ENCODE peak calls at places on chromosome 16, in ten cellular contexts. One of them, this sample, is unnamed.
A peak's percentile ranks its signal among the peaks of the same experiment; 100 is the strongest.

GRCh38 chr16:57262841-57263584 is 18.0 kb downstream of the ARL2BP start:
- DNase-seq in naive thymus-derived CD4-positive, alpha-beta T cell: no peak
- DNase-seq in CD4-positive, alpha-beta memory T cell: no peak
- DNase-seq in CD4-positive, CD25-positive, alpha-beta regulatory T cell: no peak
- DNase-seq in uterus: no peak
- DNase-seq in lower lobe of right lung: peak; percentile 47
- DNase-seq in A549: no peak
- DNase-seq in OCI-LY7: no peak
- DNase-seq in heart left ventricle: no peak
- DNase-seq in psoas muscle: no peak
- DNase-seq in this sample: peak; percentile 55

GRCh38 chr16:22813223-22813945 is 578 bp upstream of the HS3ST2 start:
- DNase-seq in psoas muscle: peak; percentile 30
- DNase-seq in heart left ventricle: peak; percentile 50
- DNase-seq in CD4-positive, alpha-beta memory T cell: no peak
- DNase-seq in OCI-LY7: no peak
- DNase-seq in CD4-positive, CD25-positive, alpha-beta regulatory T cell: peak; percentile 17
- DNase-seq in naive thymus-derived CD4-positive, alpha-beta T cell: no peak
- DNase-seq in A549: no peak
- DNase-seq in lower lobe of right lung: peak; percentile 51
- DNase-seq in uterus: no peak
- DNase-seq in this sample: peak; percentile 76

GRCh38 chr16:6602401-6602800 is 730.2 kb upstream of the RBFOX1 start:
- DNase-seq in A549: no peak
- DNase-seq in naive thymus-derived CD4-positive, alpha-beta T cell: no peak
- DNase-seq in OCI-LY7: no peak
- DNase-seq in CD4-positive, alpha-beta memory T cell: no peak
- DNase-seq in psoas muscle: no peak
- DNase-seq in CD4-positive, CD25-positive, alpha-beta regulatory T cell: no peak
- DNase-seq in lower lobe of right lung: no peak
- DNase-seq in uterus: no peak
- DNase-seq in heart left ventricle: no peak
- DNase-seq in this sample: no peak

GRCh38 chr16:74768239-74768638 is 6.4 kb downstream of the FA2H start:
- DNase-seq in CD4-positive, CD25-positive, alpha-beta regulatory T cell: no peak
- DNase-seq in OCI-LY7: no peak
- DNase-seq in heart left ventricle: no peak
- DNase-seq in psoas muscle: no peak
- DNase-seq in lower lobe of right lung: no peak
- DNase-seq in CD4-positive, alpha-beta memory T cell: no peak
- DNase-seq in naive thymus-derived CD4-positive, alpha-beta T cell: no peak
- DNase-seq in A549: no peak
- DNase-seq in uterus: no peak
- DNase-seq in this sample: no peak

GRCh38 chr16:67017451-67017750 is 11.5 kb upstream of the CBFB start:
- DNase-seq in A549: no peak
- DNase-seq in lower lobe of right lung: no peak
- DNase-seq in uterus: no peak
- DNase-seq in psoas muscle: no peak
- DNase-seq in CD4-positive, alpha-beta memory T cell: no peak
- DNase-seq in naive thymus-derived CD4-positive, alpha-beta T cell: no peak
- DNase-seq in heart left ventricle: no peak
- DNase-seq in CD4-positive, CD25-positive, alpha-beta regulatory T cell: no peak
- DNase-seq in OCI-LY7: no peak
- DNase-seq in this sample: no peak

GRCh38 chr16:14513389-14514107 is 116.5 kb downstream of the PARN start:
- DNase-seq in psoas muscle: no peak
- DNase-seq in lower lobe of right lung: no peak
- DNase-seq in CD4-positive, CD25-positive, alpha-beta regulatory T cell: no peak
- DNase-seq in A549: no peak
- DNase-seq in heart left ventricle: no peak
- DNase-seq in naive thymus-derived CD4-positive, alpha-beta T cell: no peak
- DNase-seq in CD4-positive, alpha-beta memory T cell: no peak
- DNase-seq in uterus: no peak
- DNase-seq in OCI-LY7: no peak
- DNase-seq in this sample: no peak

GRCh38 chr16:18796377-18796776 is 5.0 kb downstream of the ARL6IP1 start:
- DNase-seq in uterus: no peak
- DNase-seq in naive thymus-derived CD4-positive, alpha-beta T cell: no peak
- DNase-seq in CD4-positive, alpha-beta memory T cell: no peak
- DNase-seq in heart left ventricle: no peak
- DNase-seq in A549: no peak
- DNase-seq in psoas muscle: no peak
- DNase-seq in OCI-LY7: no peak
- DNase-seq in lower lobe of right lung: no peak
- DNase-seq in CD4-positive, CD25-positive, alpha-beta regulatory T cell: no peak
- DNase-seq in this sample: no peak

GRCh38 chr16:27547134-27547533 is 2.6 kb downstream of the GTF3C1 start:
- DNase-seq in lower lobe of right lung: no peak
- DNase-seq in A549: no peak
- DNase-seq in heart left ventricle: peak; percentile 37
- DNase-seq in uterus: peak; percentile 54
- DNase-seq in naive thymus-derived CD4-positive, alpha-beta T cell: no peak
- DNase-seq in OCI-LY7: no peak
- DNase-seq in CD4-positive, alpha-beta memory T cell: no peak
- DNase-seq in CD4-positive, CD25-positive, alpha-beta regulatory T cell: peak; percentile 31
- DNase-seq in psoas muscle: no peak
- DNase-seq in this sample: no peak

GRCh38 chr16:28267356-28267755 is 25.0 kb upstream of the SBK1 start:
- DNase-seq in A549: no peak
- DNase-seq in CD4-positive, CD25-positive, alpha-beta regulatory T cell: no peak
- DNase-seq in OCI-LY7: no peak
- DNase-seq in psoas muscle: no peak
- DNase-seq in naive thymus-derived CD4-positive, alpha-beta T cell: no peak
- DNase-seq in heart left ventricle: no peak
- DNase-seq in uterus: no peak
- DNase-seq in lower lobe of right lung: no peak
- DNase-seq in CD4-positive, alpha-beta memory T cell: no peak
- DNase-seq in this sample: no peak

DNA sequence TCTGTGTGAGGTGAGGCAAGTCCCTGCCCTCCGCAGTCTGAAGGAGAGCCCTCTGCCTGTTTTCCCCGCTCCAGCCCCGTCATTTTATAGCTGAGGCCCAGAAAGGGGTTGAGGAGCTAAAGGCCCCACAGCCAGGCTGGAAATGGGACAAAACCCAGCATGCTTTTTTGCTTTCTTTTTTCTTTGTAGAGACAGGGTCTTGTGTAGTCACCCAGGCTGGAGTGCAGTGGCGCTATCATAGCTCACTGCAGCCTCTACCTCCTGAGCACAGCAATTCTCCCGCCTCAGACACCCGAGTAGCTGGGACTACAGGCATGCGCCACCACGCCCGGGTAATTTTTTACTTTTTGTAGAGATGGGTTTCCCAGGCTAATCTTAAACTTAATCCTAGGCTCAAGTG is 11.0 kb upstream of the LITAF start:
- DNase-seq in CD4-positive, CD25-positive, alpha-beta regulatory T cell: no peak
- DNase-seq in uterus: no peak
- DNase-seq in heart left ventricle: no peak
- DNase-seq in psoas muscle: no peak
- DNase-seq in A549: no peak
- DNase-seq in lower lobe of right lung: peak; percentile 41
- DNase-seq in naive thymus-derived CD4-positive, alpha-beta T cell: no peak
- DNase-seq in OCI-LY7: no peak
- DNase-seq in CD4-positive, alpha-beta memory T cell: no peak
- DNase-seq in this sample: no peak
- H3K27ac ChIP-seq in CD4-positive, CD25-positive, alpha-beta regulatory T cell: no peak overlapping the region
- H3K27ac ChIP-seq in uterus: peak overlapping the region; percentile 51
- H3K27ac ChIP-seq in heart left ventricle: no peak overlapping the region
- H3K27ac ChIP-seq in psoas muscle: no peak overlapping the region
- H3K27ac ChIP-seq in A549: peak overlapping the region; percentile 46
- H3K27ac ChIP-seq in lower lobe of right lung: peak overlapping the region; percentile 51
- H3K27ac ChIP-seq in naive thymus-derived CD4-positive, alpha-beta T cell: peak overlapping the region; percentile 34
- H3K27ac ChIP-seq in OCI-LY7: no peak overlapping the region
- H3K27ac ChIP-seq in CD4-positive, alpha-beta memory T cell: no peak overlapping the region
- H3K27ac ChIP-seq in this sample: peak overlapping the region; percentile 39

DNA sequence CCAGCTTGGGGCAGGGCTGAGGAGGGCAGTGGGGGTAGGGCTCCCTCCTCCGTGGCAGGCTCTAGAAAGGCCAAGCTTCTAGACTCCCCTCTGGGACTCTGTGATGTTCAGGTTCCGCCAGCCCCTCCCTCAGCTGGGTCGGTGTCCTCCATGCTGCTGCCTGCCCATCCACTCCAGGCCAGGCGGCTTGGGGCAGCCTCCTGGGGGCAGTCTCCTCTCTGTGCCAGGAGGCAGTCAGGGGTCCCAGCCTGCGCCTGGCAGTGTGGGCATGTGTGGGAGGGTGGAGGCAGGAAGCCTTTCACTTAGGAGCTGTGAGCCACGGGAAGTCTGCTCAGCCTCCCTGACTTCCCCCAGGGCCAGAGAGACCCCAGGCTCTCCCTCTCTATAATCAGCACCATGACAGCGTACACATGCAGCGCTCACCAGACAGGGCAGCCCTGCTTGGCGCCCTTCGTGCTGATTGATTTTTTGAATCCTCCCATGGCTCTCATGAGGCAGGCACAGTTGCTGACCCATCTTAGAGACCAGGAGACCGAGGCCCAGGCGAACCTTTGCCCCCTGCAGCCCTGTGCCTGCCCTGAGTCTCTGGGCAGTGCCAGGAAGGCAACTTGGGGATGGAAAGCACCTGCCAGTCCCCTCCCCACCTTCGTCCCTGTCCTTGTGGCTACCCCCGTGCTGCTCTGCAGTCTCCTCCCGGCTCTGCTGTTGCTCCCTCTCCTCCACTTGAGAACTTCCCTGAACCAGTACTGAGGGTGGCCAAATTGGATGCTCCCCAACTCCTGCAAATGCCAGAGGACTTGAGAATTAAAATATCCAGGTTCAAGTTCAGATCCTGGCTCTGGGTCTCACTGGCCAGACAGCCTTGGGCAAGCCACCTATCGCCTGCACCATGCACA is 234.7 kb upstream of the GSE1 start:
- DNase-seq in lower lobe of right lung: no peak
- DNase-seq in A549: no peak
- DNase-seq in uterus: no peak
- DNase-seq in psoas muscle: no peak
- DNase-seq in OCI-LY7: no peak
- DNase-seq in naive thymus-derived CD4-positive, alpha-beta T cell: no peak
- DNase-seq in CD4-positive, alpha-beta memory T cell: no peak
- DNase-seq in heart left ventricle: no peak
- DNase-seq in CD4-positive, CD25-positive, alpha-beta regulatory T cell: no peak
- DNase-seq in this sample: no peak
- H3K4me1 ChIP-seq in lower lobe of right lung: peaks cover 21% of the 10 kb centered on the region
- H3K4me1 ChIP-seq in A549: no peaks in the 10 kb centered on the region
- H3K4me1 ChIP-seq in uterus: no peaks in the 10 kb centered on the region
- H3K4me1 ChIP-seq in psoas muscle: peaks cover 41% of the 10 kb centered on the region
- H3K4me1 ChIP-seq in OCI-LY7: no peaks in the 10 kb centered on the region
- H3K4me1 ChIP-seq in naive thymus-derived CD4-positive, alpha-beta T cell: no peaks in the 10 kb centered on the region
- H3K4me1 ChIP-seq in CD4-positive, alpha-beta memory T cell: peaks cover 8% of the 10 kb centered on the region
- H3K4me1 ChIP-seq in heart left ventricle: no peaks in the 10 kb centered on the region
- H3K4me1 ChIP-seq in CD4-positive, CD25-positive, alpha-beta regulatory T cell: no peaks in the 10 kb centered on the region
- H3K4me1 ChIP-seq in this sample: no peaks in the 10 kb centered on the region

DNA sequence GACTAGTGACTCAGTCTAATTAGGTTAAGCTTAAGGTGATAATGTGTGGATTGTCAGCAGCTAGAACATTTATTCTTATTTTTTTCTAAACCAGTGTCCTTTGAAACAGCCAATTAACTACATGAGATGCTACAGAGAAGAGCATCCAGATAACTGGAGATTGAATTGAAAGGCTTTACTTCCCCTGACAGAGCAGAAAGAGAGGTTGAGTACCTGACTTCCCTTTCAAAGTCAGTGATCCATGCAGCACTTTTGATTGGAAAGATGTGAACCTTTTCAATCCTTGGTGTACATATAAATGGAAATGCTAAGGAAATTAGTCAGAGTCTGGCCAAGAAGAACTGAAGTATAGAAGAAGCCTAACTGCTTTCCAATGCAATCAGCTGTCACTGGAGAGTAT is 653.8 kb downstream of the CDH8 start:
- DNase-seq in heart left ventricle: no peak
- DNase-seq in CD4-positive, CD25-positive, alpha-beta regulatory T cell: no peak
- DNase-seq in CD4-positive, alpha-beta memory T cell: no peak
- DNase-seq in psoas muscle: no peak
- DNase-seq in OCI-LY7: no peak
- DNase-seq in lower lobe of right lung: no peak
- DNase-seq in naive thymus-derived CD4-positive, alpha-beta T cell: no peak
- DNase-seq in A549: no peak
- DNase-seq in uterus: no peak
- DNase-seq in this sample: no peak
- H3K9me3 ChIP-seq in heart left ventricle: no peaks in the 10 kb centered on the region
- H3K9me3 ChIP-seq in CD4-positive, CD25-positive, alpha-beta regulatory T cell: peaks cover 17% of the 10 kb centered on the region
- H3K9me3 ChIP-seq in CD4-positive, alpha-beta memory T cell: peaks cover 3% of the 10 kb centered on the region
- H3K9me3 ChIP-seq in psoas muscle: no peaks in the 10 kb centered on the region
- H3K9me3 ChIP-seq in OCI-LY7: no peaks in the 10 kb centered on the region
- H3K9me3 ChIP-seq in lower lobe of right lung: no peaks in the 10 kb centered on the region
- H3K9me3 ChIP-seq in naive thymus-derived CD4-positive, alpha-beta T cell: no peaks in the 10 kb centered on the region
- H3K9me3 ChIP-seq in A549: no peaks in the 10 kb centered on the region
- H3K9me3 ChIP-seq in uterus: no peaks in the 10 kb centered on the region
- H3K9me3 ChIP-seq in this sample: no peaks in the 10 kb centered on the region

GRCh38 chr16:85350973-85351372 is 238.7 kb upstream of the CIBAR2 start:
- DNase-seq in CD4-positive, alpha-beta memory T cell: no peak
- DNase-seq in heart left ventricle: peak; percentile 95
- DNase-seq in psoas muscle: peak; percentile 87
- DNase-seq in lower lobe of right lung: peak; percentile 91
- DNase-seq in A549: peak; percentile 83
- DNase-seq in CD4-positive, CD25-positive, alpha-beta regulatory T cell: no peak
- DNase-seq in OCI-LY7: no peak
- DNase-seq in naive thymus-derived CD4-positive, alpha-beta T cell: no peak
- DNase-seq in uterus: peak; percentile 70
- DNase-seq in this sample: peak; percentile 92
- H3K27ac ChIP-seq in CD4-positive, alpha-beta memory T cell: no peak overlapping the region
- H3K27ac ChIP-seq in heart left ventricle: peak overlapping the region; percentile 24
- H3K27ac ChIP-seq in psoas muscle: peak overlapping the region; percentile 44
- H3K27ac ChIP-seq in lower lobe of right lung: peak overlapping the region; percentile 36
- H3K27ac ChIP-seq in A549: no peak overlapping the region
- H3K27ac ChIP-seq in CD4-positive, CD25-positive, alpha-beta regulatory T cell: no peak overlapping the region
- H3K27ac ChIP-seq in OCI-LY7: no peak overlapping the region
- H3K27ac ChIP-seq in naive thymus-derived CD4-positive, alpha-beta T cell: no peak overlapping the region
- H3K27ac ChIP-seq in uterus: no peak overlapping the region
- H3K27ac ChIP-seq in this sample: peak overlapping the region; percentile 32

GRCh38 chr16:10945065-10945787 is 862 bp downstream of the CLEC16A start:
- DNase-seq in uterus: no peak
- DNase-seq in heart left ventricle: no peak
- DNase-seq in naive thymus-derived CD4-positive, alpha-beta T cell: no peak
- DNase-seq in lower lobe of right lung: no peak
- DNase-seq in CD4-positive, CD25-positive, alpha-beta regulatory T cell: no peak
- DNase-seq in A549: no peak
- DNase-seq in psoas muscle: no peak
- DNase-seq in OCI-LY7: no peak
- DNase-seq in CD4-positive, alpha-beta memory T cell: no peak
- DNase-seq in this sample: no peak
- H3K4me1 ChIP-seq in uterus: peaks cover 2% of the 10 kb centered on the region
- H3K4me1 ChIP-seq in heart left ventricle: peaks cover 22% of the 10 kb centered on the region
- H3K4me1 ChIP-seq in naive thymus-derived CD4-positive, alpha-beta T cell: peaks cover 51% of the 10 kb centered on the region
- H3K4me1 ChIP-seq in lower lobe of right lung: peaks cover 58% of the 10 kb centered on the region
- H3K4me1 ChIP-seq in CD4-positive, CD25-positive, alpha-beta regulatory T cell: peaks cover 58% of the 10 kb centered on the region
- H3K4me1 ChIP-seq in A549: peaks cover 36% of the 10 kb centered on the region
- H3K4me1 ChIP-seq in psoas muscle: peaks cover 46% of the 10 kb centered on the region
- H3K4me1 ChIP-seq in OCI-LY7: peaks cover 73% of the 10 kb centered on the region
- H3K4me1 ChIP-seq in CD4-positive, alpha-beta memory T cell: peaks cover 70% of the 10 kb centered on the region
- H3K4me1 ChIP-seq in this sample: peaks cover 76% of the 10 kb centered on the region

DNA sequence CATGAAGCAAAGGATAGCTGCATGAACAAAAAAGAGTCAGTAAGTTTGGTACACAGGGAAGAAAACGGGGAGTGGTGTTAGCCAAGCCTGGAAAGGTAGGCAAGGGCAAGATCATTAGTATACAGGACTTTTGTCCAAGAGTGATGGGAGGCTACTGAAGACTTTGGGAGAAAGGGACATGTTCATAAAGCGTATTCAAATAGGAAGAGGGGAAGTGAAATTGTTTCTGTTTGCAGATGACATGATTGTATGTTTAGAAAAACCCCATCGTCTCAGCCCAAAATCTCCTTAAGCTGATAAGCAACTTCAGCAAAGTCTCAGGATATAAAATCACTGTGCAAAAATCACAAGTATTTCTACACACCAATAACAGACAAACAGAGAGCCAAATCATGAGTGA is 19.4 kb downstream of the CDYL2 start:
- DNase-seq in CD4-positive, CD25-positive, alpha-beta regulatory T cell: no peak
- DNase-seq in CD4-positive, alpha-beta memory T cell: no peak
- DNase-seq in psoas muscle: no peak
- DNase-seq in lower lobe of right lung: no peak
- DNase-seq in naive thymus-derived CD4-positive, alpha-beta T cell: no peak
- DNase-seq in A549: no peak
- DNase-seq in heart left ventricle: no peak
- DNase-seq in OCI-LY7: no peak
- DNase-seq in uterus: no peak
- DNase-seq in this sample: no peak
- H3K9me3 ChIP-seq in CD4-positive, CD25-positive, alpha-beta regulatory T cell: peaks cover 18% of the 10 kb centered on the region
- H3K9me3 ChIP-seq in CD4-positive, alpha-beta memory T cell: peaks cover 8% of the 10 kb centered on the region
- H3K9me3 ChIP-seq in psoas muscle: peaks cover 19% of the 10 kb centered on the region
- H3K9me3 ChIP-seq in lower lobe of right lung: peaks cover 13% of the 10 kb centered on the region
- H3K9me3 ChIP-seq in naive thymus-derived CD4-positive, alpha-beta T cell: peaks cover 16% of the 10 kb centered on the region
- H3K9me3 ChIP-seq in A549: no peaks in the 10 kb centered on the region
- H3K9me3 ChIP-seq in heart left ventricle: peaks cover 41% of the 10 kb centered on the region
- H3K9me3 ChIP-seq in OCI-LY7: no peaks in the 10 kb centered on the region
- H3K9me3 ChIP-seq in uterus: no peaks in the 10 kb centered on the region
- H3K9me3 ChIP-seq in this sample: no peaks in the 10 kb centered on the region